ENCODE peak calls at places on chromosomes 3 and 15, in five cellular contexts. A, F, Z, W and U are unnamed samples.

GRCh38 chr3:177195941-177196472 is 1.3 kb downstream of the TBL1XR1 start:
- DNase-seq in Z (no peak), F (no peak), W (no peak), A (no peak), U (peak; percentile 27)

GRCh38 chr15:78317145-78317836 is 17.9 kb upstream of the SKIC8 start:
- DNase-seq in A (peak; percentile 56), Z (peak; percentile 13), W (peak; percentile 30), F (peak; percentile 41), U (no peak)

GRCh38 chr3:114464548-114464947 is 170.7 kb downstream of the TIGIT start:
- DNase-seq in A (no peak), W (no peak), F (no peak), Z (no peak), U (no peak)

GRCh38 chr3:42101481-42101880 is 10.3 kb downstream of the TRAK1 start:
- DNase-seq in F (no peak), Z (peak; percentile 39), W (no peak), A (no peak), U (no peak)

GRCh38 chr15:89379818-89380217 is 45.2 kb upstream of the POLG start:
- DNase-seq in W (peak; percentile 98), Z (no peak), F (no peak), A (no peak), U (no peak)

GRCh38 chr15:58980351-58980939 is 7.0 kb upstream of the RNF111 start:
- DNase-seq in F (no peak), A (no peak), W (peak; percentile 46), Z (peak; percentile 70), U (no peak)

GRCh38 chr3:107969994-107970896 is 120.6 kb downstream of the CD47 start:
- DNase-seq in Z (peak; percentile 98), A (no peak), F (no peak), W (peak; percentile 52), U (no peak)

GRCh38 chr3:5239602-5240001 is 52.1 kb downstream of the EDEM1 start:
- DNase-seq in Z (peak; percentile 35), W (no peak), A (no peak), F (no peak), U (no peak)

GRCh38 chr3:171001957-171002694 is 24.4 kb downstream of the SLC2A2 start:
- DNase-seq in A (peak; percentile 18), F (no peak), W (peak; percentile 62), Z (peak; percentile 31), U (no peak)

GRCh38 chr3:189899186-189899585 is 221.5 kb downstream of the P3H2 start:
- DNase-seq in A (no peak), Z (no peak), W (peak; percentile 52), F (no peak), U (no peak)

GRCh38 chr3:58306662-58307286 is 454 bp downstream of the HTD2 start:
- DNase-seq in F (peak; percentile 70), A (peak; percentile 43), Z (peak; percentile 31), W (peak; percentile 61), U (peak; percentile 51)

GRCh38 chr3:71444028-71444860 is 139.3 kb downstream of the FOXP1 start:
- DNase-seq in F (no peak), W (peak; percentile 98), Z (peak; percentile 75), A (peak; percentile 64), U (peak; percentile 43)

GRCh38 chr3:182855076-182855475 is 61.8 kb downstream of the ATP11B start:
- DNase-seq in F (no peak), Z (no peak), W (no peak), A (no peak), U (no peak)

GRCh38 chr3:191120447-191121304 is 78.4 kb upstream of the OSTN start:
- DNase-seq in W (no peak), A (no peak), F (no peak), Z (no peak), U (no peak)

GRCh38 chr3:178443634-178444033 is 92.6 kb upstream of the KCNMB2 start:
- DNase-seq in F (no peak), A (no peak), W (peak; percentile 34), Z (peak; percentile 43), U (no peak)

DNA sequence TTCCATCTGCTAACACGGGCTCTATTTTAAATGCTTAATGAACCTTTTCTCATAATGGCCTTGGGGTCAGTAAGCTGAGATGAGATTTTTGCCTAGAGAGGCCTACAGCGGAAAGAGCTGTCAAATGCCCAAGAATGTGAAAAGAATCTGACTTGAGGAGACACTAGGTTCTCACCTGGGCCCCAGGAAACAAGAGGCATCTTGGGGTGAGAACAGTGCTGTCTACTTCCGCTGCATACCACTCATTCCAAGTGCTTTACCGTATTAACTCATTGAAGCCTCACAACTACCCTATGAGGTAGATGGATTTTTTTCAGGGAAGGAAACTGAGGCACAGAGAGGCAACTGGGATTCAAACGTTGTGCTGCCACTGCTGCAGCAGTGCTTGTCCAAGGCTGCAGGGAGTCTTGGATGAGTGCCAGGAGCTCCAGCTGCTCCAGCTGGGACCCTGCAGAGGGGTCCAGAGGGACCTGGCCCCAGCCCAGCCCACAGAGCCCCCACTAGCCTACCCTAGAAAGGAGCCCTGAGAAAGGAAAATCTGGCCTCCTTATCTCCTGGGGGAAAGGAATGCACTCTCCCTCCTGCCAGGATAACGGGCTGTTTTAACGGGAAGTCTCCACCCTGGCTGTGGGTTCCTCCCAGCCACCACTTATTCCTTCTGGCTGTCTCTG is 68.4 kb downstream of the SLC12A8 start:
- DNase-seq in F (peak; percentile 62), W (no peak), Z (peak; percentile 66), A (no peak), U (no peak)
- TF ChIP-seq CTCF in F (no peak), W (no peak), Z (no peak), A (no peak), U (no peak)

DNA sequence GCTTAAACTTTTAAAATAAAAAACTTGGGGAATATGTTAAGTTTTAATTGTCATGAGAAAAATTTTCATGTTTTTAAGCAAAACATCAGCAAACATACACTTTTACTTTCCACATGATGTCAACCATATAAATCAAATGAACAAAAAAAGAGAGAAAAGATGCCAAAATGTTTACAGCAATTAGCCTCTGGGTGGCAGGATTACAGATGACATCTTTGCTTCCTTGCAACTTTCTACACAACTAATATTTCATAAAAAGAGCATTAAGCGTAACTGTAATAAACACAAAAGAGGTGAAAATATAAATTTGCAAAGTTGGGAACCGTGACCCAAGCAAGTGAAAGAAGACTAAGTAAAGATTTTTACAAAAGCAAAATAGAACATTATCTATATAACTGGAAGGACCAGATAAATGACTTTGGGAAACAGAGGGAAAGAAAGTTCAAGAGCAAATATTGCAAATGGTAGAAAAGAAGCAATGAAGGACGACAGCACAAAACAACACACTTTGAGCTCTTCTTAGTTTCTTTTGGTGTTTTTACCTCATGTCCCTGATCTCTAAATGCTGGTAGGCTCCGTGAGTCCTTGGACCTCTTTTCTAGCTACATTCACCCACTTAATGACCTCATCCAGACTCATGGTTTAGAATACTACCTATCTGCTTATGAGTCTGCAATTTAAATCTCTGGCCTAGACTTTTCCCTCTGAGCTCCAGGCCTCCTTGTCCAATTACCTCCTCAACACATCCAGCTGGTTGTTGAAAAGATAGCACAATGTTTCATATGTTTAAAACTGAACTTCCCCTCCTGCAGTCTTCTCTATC is 9.4 kb downstream of the TP53BP1 start:
- DNase-seq in F (no peak), A (no peak), W (peak; percentile 19), Z (peak; percentile 55), U (no peak)
- TF ChIP-seq CTCF in F (no peak), A (peak; percentile 25), W (peak; percentile 28), Z (peak; percentile 48), U (peak; percentile 26)

GRCh38 chr15:60448668-60449360 is 30.1 kb downstream of the ICE2 start:
- DNase-seq in F (no peak), A (no peak), Z (no peak), W (no peak), U (no peak)

GRCh38 chr15:60442763-60443162 is 36.2 kb downstream of the ICE2 start:
- DNase-seq in W (peak; percentile 2), A (no peak), F (no peak), Z (no peak), U (no peak)

GRCh38 chr15:60441323-60441722 is 37.6 kb downstream of the ICE2 start:
- DNase-seq in F (no peak), W (no peak), A (no peak), Z (no peak), U (no peak)

GRCh38 chr15:60442031-60442665 is 36.8 kb downstream of the ICE2 start:
- DNase-seq in Z (no peak), W (no peak), A (no peak), F (no peak), U (no peak)

GRCh38 chr15:60444289-60444912 is 34.5 kb downstream of the ICE2 start:
- DNase-seq in A (no peak), F (no peak), Z (peak; percentile 61), W (peak; percentile 38), U (no peak)
- TF ChIP-seq CTCF in A (peak; percentile 57), F (peak; percentile 59), Z (peak; percentile 69), W (peak; percentile 55), U (peak; percentile 50)

GRCh38 chr15:61996056-61996635 is 64.1 kb downstream of the VPS13C start:
- DNase-seq in Z (no peak), W (no peak), F (no peak), A (no peak), U (no peak)

GRCh38 chr15:61994216-61994615 is 66.0 kb downstream of the VPS13C start:
- DNase-seq in W (peak; percentile 66), A (no peak), F (no peak), Z (peak; percentile 90), U (no peak)

GRCh38 chr15:61992518-61992917 is 67.7 kb downstream of the VPS13C start:
- DNase-seq in F (no peak), W (no peak), A (no peak), Z (no peak), U (no peak)

DNA sequence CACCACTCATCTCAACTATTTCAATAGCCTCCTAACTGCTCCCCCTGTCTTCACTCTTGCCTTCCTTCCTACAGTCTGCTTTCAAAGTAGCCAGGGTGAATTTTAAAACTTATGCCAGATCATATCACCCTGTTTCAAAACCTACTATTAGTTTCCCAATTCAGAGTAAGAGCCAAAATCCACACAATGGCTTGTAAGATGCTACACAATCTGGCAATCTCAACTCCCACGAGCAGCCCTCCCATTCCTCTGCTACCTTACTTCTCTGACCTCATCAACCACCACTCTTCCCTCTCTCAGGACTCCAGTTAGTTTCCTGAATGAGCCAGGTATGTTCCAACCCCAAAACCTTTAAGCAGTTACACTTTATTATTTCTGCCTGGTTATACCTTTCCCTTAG is 62.5 kb downstream of the VPS13C start:
- DNase-seq in F (no peak), Z (peak; percentile 87), W (no peak), A (no peak), U (no peak)
- TF ChIP-seq CTCF in F (no peak), Z (peak; percentile 47), W (no peak), A (no peak), U (no peak)

GRCh38 chr3:35966629-35967464 is 327.5 kb downstream of the ARPP21 start:
- DNase-seq in Z (no peak), A (no peak), F (no peak), W (no peak), U (no peak)
- TF ChIP-seq CTCF in Z (no peak), A (no peak), F (no peak), W (peak; percentile 10), U (no peak)

DNA sequence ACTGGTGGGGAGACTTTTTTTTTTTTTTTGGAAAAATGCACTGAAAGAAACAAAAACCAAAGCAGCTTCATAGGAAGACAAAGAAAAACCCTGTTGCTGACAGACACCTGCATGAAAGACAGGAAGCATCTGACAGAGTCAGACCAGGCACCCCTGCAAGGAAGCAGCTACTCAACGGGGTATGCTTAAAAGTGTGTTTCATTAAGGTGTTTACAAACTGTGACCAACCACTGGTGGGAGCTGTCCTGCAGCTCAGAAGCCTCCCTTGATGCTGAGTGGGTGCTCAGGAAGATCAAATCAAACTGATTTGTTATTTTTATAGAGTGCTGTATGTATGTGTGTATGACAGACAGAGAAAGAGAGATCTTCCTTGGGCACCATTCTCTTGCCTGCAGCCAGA is 34.7 kb upstream of the AGBL1 start:
- DNase-seq in Z (no peak), A (no peak), W (no peak), F (no peak), U (no peak)
- TF ChIP-seq CTCF in Z (no peak), A (no peak), W (no peak), F (no peak), U (no peak)